ENCODE peak calls at places on chromosomes 11 and 22, in four cellular contexts. V is IMR-90, H is H1, C is H9. L is an unnamed sample.

GRCh38 chr22:30314918-30315317 is 11.8 kb downstream of the TBC1D10A start:
- DNase-seq in V (peak; percentile 67), H (no peak), C (no peak), L (peak; percentile 31)

GRCh38 chr22:48641906-48642475 is 1185.7 kb downstream of the BRD1 start:
- DNase-seq in V (no peak), H (no peak), C (no peak), L (no peak)

GRCh38 chr22:20239063-20239950 is 28.8 kb downstream of the RTN4R start:
- DNase-seq in V (peak; percentile 17), H (no peak), C (no peak), L (no peak)

GRCh38 chr11:117146521-117146920 is 2.4 kb downstream of the PAFAH1B2 start:
- DNase-seq in V (peak; percentile 53), H (no peak), C (no peak), L (peak; percentile 64)

GRCh38 chr11:114088216-114088615 is 28.7 kb downstream of the ZBTB16 start:
- DNase-seq in V (no peak), H (no peak), C (no peak), L (no peak)

GRCh38 chr22:41742918-41743317 is 43.6 kb downstream of the MEI1 start:
- DNase-seq in V (no peak), H (no peak), C (peak; percentile 34), L (peak; percentile 33)

GRCh38 chr22:47369020-47369419 is 606.6 kb downstream of the TBC1D22A start:
- DNase-seq in V (no peak), H (no peak), C (peak; percentile 6), L (no peak)

GRCh38 chr22:49372530-49373288 is 455.0 kb downstream of the BRD1 start:
- DNase-seq in V (no peak), H (no peak), C (peak; percentile 84), L (peak; percentile 90)

GRCh38 chr11:117796456-117797428 is at the start of gene DSCAML1:
- DNase-seq in V (no peak), H (peak; percentile 77), C (no peak), L (peak; percentile 27)

GRCh38 chr11:109041876-109042275 is 377.0 kb downstream of the DDX10 start:
- DNase-seq in V (peak; percentile 46), H (no peak), C (no peak), L (no peak)

GRCh38 chr22:33049125-33049729 is 9.0 kb downstream of the SYN3 start:
- DNase-seq in V (peak; percentile 67), H (peak; percentile 83), C (peak; percentile 79), L (peak; percentile 81)

GRCh38 chr22:33050614-33051230 is 7.5 kb downstream of the SYN3 start:
- DNase-seq in V (no peak), H (no peak), C (no peak), L (peak; percentile 40)

GRCh38 chr22:33054276-33054675 is 3.9 kb downstream of the SYN3 start:
- DNase-seq in V (no peak), H (no peak), C (no peak), L (no peak)

GRCh38 chr22:33053323-33053722 is 4.9 kb downstream of the SYN3 start:
- DNase-seq in V (no peak), H (no peak), C (no peak), L (no peak)

GRCh38 chr22:33051960-33052839 is 6.0 kb downstream of the SYN3 start:
- DNase-seq in V (no peak), H (no peak), C (no peak), L (peak; percentile 84)
- H3K56ac ChIP-seq in V (no peak overlapping the region), H (no peak overlapping the region), C (no peak overlapping the region), L (peak overlapping the region; percentile 17)

GRCh38 chr11:119623682-119624081 is 105.3 kb downstream of the NECTIN1 start:
- DNase-seq in V (no peak), H (no peak), C (peak; percentile 28), L (no peak)
- H2AK5ac ChIP-seq in V (no peak overlapping the region), H (no peak overlapping the region), C (no peak overlapping the region), L (no peak overlapping the region)

DNA sequence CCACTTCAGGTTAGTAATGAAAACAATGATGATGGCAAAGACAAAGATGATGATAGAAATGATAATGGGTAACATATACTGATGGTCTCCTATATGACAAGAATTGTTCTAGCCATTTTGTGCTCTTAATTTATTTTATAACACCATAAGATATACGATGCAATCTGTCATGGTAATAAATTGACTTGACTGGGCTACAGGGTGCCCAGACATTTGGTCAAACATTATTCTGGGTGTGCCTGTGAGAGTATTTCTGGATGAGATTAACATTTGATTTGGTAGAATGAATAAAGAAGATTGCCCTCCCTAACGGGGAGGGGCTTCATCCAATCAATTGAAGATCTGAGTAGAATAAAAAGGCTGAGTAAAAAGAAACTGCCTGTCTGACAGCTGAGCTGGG is 237.3 kb downstream of the LARGE1 start:
- DNase-seq in V (no peak), H (no peak), C (no peak), L (no peak)
- H3K56ac ChIP-seq in V (no peak overlapping the region), H (no peak overlapping the region), C (no peak overlapping the region), L (no peak overlapping the region)

DNA sequence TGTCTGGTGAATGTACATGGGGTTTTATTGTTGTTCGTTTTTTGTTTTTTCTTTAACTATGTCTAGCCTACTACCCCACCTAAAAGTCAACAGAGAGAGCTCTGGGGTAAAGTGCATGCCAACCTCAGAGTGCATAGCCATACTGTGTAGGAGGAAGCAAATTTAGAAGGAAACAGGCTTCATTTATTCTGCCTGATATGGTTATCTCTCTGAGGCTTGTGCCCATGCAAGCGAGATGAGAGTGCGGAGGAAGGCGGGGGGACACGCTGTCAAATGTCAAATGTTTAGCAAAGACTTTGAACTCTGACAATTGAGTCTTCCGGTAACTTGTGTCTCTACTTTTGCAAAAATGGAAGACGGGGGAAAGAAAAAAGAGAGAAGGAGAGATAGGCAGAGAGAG is 295.5 kb downstream of the ETS1 start:
- DNase-seq in V (no peak), H (no peak), C (no peak), L (no peak)
- H2AK5ac ChIP-seq in V (no peak overlapping the region), H (no peak overlapping the region), C (no peak overlapping the region), L (no peak overlapping the region)

L was measured in mesendoderm.